ENCODE peak calls at places on chromosomes 2 and 18, in nine cellular contexts. R is H7, L is transverse colon, Q is mesendoderm, X is brain microvascular endothelial cell, U is GM06990, I is neuronal stem cell, Z is WERI-Rb-1, K is BJ. P is an unnamed sample. For H3K36me3, the result is how much of the 10 kb centered on the place peaks cover.

GRCh38 chr2:133497261-133497893 is 70.9 kb downstream of the NCKAP5 start:
- DNase-seq in R (peak), L (no peak), Q (peak), X (no peak), U (no peak), I (peak), Z (no peak), K (peak), P (no peak)

GRCh38 chr2:225889452-225889851 is 489.9 kb downstream of the NYAP2 start:
- DNase-seq in R (peak), L (no peak), Q (peak), X (peak), U (no peak), I (no peak), Z (no peak), K (peak), P (peak)

GRCh38 chr18:34709104-34709503 is 994 bp upstream of the DTNA start:
- DNase-seq in R (no peak), L (no peak), Q (no peak), X (peak), U (no peak), I (no peak), Z (no peak), K (peak), P (no peak)

GRCh38 chr2:71599646-71600236 is 146.4 kb downstream of the DYSF start:
- DNase-seq in R (no peak), L (no peak), Q (no peak), X (no peak), U (no peak), I (no peak), Z (peak), K (no peak), P (no peak)

GRCh38 chr2:112936927-112937232 is 25.9 kb downstream of the IL37 start:
- DNase-seq in R (no peak), L (no peak), Q (no peak), X (peak), U (no peak), I (no peak), Z (no peak), K (no peak), P (no peak)

GRCh38 chr2:46655551-46656436 is 176.4 kb downstream of the TMEM247 start:
- DNase-seq in R (no peak), L (no peak), Q (no peak), X (no peak), U (no peak), I (no peak), Z (no peak), K (no peak), P (no peak)

GRCh38 chr2:102422910-102423309 is at the start of gene IL18RAP:
- DNase-seq in R (no peak), L (no peak), Q (no peak), X (no peak), U (no peak), I (no peak), Z (no peak), K (no peak), P (no peak)

GRCh38 chr18:62781893-62782292 is 66.6 kb downstream of the PHLPP1 start:
- DNase-seq in R (no peak), L (no peak), Q (no peak), X (peak), U (no peak), I (no peak), Z (no peak), K (peak), P (no peak)

GRCh38 chr18:3777719-3778118 is 327.7 kb downstream of the TGIF1 start:
- DNase-seq in R (no peak), L (no peak), Q (no peak), X (no peak), U (no peak), I (no peak), Z (no peak), K (no peak), P (no peak)

GRCh38 chr2:157894694-157895450 is 18.7 kb upstream of the ACVR1 start:
- DNase-seq in R (no peak), L (no peak), Q (no peak), X (peak), U (no peak), I (no peak), Z (no peak), K (peak), P (no peak)

GRCh38 chr2:70668911-70669310 is 99.1 kb downstream of the ADD2 start:
- DNase-seq in R (no peak), L (no peak), Q (no peak), X (no peak), U (no peak), I (no peak), Z (no peak), K (no peak), P (no peak)

GRCh38 chr2:3124921-3125760 is 252.5 kb downstream of the EIPR1 start:
- DNase-seq in R (peak), L (no peak), Q (no peak), X (no peak), U (no peak), I (no peak), Z (peak), K (no peak), P (no peak)

GRCh38 chr18:79736230-79736629 is 56.6 kb downstream of the CTDP1 start:
- DNase-seq in R (no peak), L (no peak), Q (no peak), X (no peak), U (no peak), I (no peak), Z (no peak), K (no peak), P (no peak)

GRCh38 chr2:239151201-239152131 is 249.4 kb downstream of the HDAC4 start:
- DNase-seq in R (no peak), L (peak), Q (no peak), X (no peak), U (no peak), I (no peak), Z (no peak), K (no peak), P (no peak)
- H3K36me3 ChIP-seq in R (under half), L (under half), Q (under half), X (under half), U (under half), I (half or more), Z (under half), K (under half), P (under half)

GRCh38 chr2:219175486-219175885 is 1.2 kb downstream of the CNPPD1 start:
- DNase-seq in R (peak), L (no peak), Q (no peak), X (no peak), U (no peak), I (no peak), Z (no peak), K (no peak), P (no peak)

GRCh38 chr2:219178377-219179175 is 501 bp downstream of the RETREG2 start:
- DNase-seq in R (peak), L (peak), Q (peak), X (peak), U (peak), I (peak), Z (peak), K (no peak), P (no peak)

GRCh38 chr2:219177594-219178376 is at the start of gene RETREG2:
- DNase-seq in R (peak), L (peak), Q (peak), X (peak), U (peak), I (peak), Z (peak), K (peak), P (peak)

GRCh38 chr2:219175928-219176817 is 552 bp downstream of the CNPPD1 start:
- DNase-seq in R (peak), L (peak), Q (peak), X (peak), U (peak), I (peak), Z (no peak), K (no peak), P (no peak)

DNA sequence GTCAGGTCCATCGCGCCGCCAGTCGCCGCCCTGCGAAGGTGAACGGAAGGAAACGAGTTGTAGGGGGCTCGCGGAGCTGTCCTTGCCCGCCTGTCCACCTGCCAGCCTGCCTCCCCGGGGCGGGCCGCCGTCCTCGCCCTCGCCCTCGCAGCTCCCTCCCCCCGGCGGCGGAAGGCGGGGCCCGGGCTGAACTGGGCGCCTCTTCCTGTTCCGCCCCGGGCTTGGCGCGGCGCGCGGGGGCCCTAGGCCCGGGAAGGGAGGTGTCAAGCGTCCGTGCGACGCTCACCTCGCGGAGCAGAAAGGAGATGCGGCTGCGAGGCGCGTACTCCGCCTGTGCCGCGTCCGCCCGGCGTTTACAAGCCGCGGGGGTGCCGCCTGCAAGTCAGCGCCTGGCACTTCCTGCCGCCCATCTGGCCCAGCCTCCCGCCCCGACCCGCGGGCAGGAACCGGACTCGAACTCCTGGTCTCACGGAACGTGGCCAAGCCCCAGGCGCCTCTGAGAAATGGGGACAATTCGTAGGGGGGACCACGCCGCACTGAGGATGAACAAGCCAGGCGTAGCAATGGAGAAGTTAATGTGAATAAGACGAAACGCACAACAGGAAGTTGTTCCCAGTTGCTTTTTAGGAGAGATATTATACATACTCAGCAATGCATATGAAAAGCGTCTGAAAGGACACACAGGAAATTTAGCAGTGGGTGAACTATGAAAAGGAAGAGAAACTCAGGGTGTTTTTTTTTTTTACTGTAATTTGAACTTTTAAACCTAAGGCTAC is at the start of gene CNPPD1:
- DNase-seq in R (peak), L (peak), Q (peak), X (peak), U (peak), I (peak), Z (peak), K (peak), P (peak)
- H3K36me3 ChIP-seq in R (under half), L (under half), Q (under half), X (under half), U (under half), I (half or more), Z (half or more), K (under half), P (under half)

DNA sequence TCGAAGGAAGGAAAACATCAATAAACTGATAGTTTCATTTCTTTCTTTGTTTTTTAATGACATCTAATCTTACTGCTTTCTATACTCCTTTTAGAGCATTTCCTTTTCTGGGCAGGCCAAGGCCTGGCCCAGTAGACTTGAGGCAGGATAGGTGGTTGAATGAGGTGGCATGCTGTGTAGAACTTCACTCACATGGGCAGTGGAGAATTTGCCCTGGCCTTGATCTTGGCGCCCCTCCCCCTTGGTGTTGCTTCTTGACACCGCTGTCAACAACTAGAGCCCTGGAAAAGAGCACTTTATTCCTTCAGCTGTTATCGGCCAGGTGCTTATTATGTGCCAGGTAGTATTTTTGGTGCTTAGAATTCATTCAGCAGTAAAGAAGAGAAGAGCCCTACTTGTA is 37.4 kb downstream of the XRCC5 start:
- DNase-seq in R (peak), L (no peak), Q (no peak), X (no peak), U (no peak), I (no peak), Z (no peak), K (no peak), P (no peak)
- H3K36me3 ChIP-seq in R (under half), L (under half), Q (under half), X (half or more), U (under half), I (half or more), Z (half or more), K (under half), P (half or more)

GRCh38 chr2:221724631-221725203 is 152.6 kb upstream of the EPHA4 start:
- DNase-seq in R (no peak), L (no peak), Q (no peak), X (no peak), U (no peak), I (no peak), Z (no peak), K (no peak), P (no peak)

GRCh38 chr2:221731432-221731831 is 159.3 kb upstream of the EPHA4 start:
- DNase-seq in R (no peak), L (no peak), Q (no peak), X (no peak), U (no peak), I (peak), Z (peak), K (no peak), P (no peak)

DNA sequence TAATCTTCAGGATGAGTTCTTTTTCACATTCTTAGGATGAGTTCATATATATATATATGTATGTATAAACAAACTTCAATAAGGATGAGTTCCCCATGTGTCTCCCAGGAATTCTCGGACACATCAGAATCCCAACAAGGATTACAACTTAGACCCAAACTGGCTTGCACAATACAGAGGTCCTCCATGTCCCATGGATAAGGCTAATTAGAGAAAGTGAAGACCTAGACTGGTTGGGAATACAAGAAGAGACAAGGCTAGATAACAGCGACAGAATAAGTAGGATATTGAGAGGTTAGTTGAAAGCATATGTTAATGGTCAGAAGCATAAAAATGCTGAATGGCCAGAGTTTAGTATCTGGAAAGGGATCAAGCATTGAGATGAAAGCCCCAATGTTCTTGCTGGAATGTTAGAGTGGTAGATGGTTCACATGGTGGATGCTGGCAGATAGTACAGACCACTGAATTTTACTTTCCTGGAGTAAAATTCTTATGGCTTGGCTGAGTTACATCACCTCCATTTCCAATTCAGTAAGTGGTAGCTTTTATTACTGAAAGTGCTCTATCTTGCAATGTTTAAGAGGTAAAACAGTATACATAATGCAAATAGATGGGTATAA is 154.9 kb upstream of the EPHA4 start:
- DNase-seq in R (no peak), L (no peak), Q (no peak), X (no peak), U (no peak), I (no peak), Z (no peak), K (no peak), P (no peak)
- H3K36me3 ChIP-seq in R (under half), L (under half), Q (under half), X (under half), U (under half), I (under half), Z (under half), K (under half), P (under half)

P was measured in Panc1.